ENCODE peak calls at places on chromosomes 7 and 10, in ten cellular contexts. One of them, this sample, is unnamed.

GRCh38 chr7:94250984-94251383 is 143.7 kb upstream of the COL1A2 start:
- DNase-seq in mesendoderm: no peak
- DNase-seq in LHCN-M2: no peak
- DNase-seq in astrocyte of the cerebellum: no peak
- DNase-seq in activated T-helper 1 cell treated with anti-CD3 and anti-CD28 coated beads, Interleukin-2, amount 50 U/mL, for 16 hours: no peak
- DNase-seq in stimulated activated CD4-positive, alpha-beta T cell treated with anti-CD3 and anti-CD28 coated beads, TNF-alpha, amount 100 ng/mL, for 1 hour: no peak
- DNase-seq in activated CD4-positive, alpha-beta T cell treated with anti-CD3 and anti-CD28 coated beads for 24 hours: no peak
- DNase-seq in HEK293T: no peak
- DNase-seq in coronary artery: no peak
- DNase-seq in lower leg skin: no peak
- DNase-seq in this sample: no peak

GRCh38 chr10:51905050-51905449 is 205.7 kb upstream of the CSTF2T start:
- DNase-seq in lower leg skin: no peak
- DNase-seq in mesendoderm: no peak
- DNase-seq in astrocyte of the cerebellum: no peak
- DNase-seq in stimulated activated CD4-positive, alpha-beta T cell treated with anti-CD3 and anti-CD28 coated beads, TNF-alpha, amount 100 ng/mL, for 1 hour: no peak
- DNase-seq in LHCN-M2: no peak
- DNase-seq in activated T-helper 1 cell treated with anti-CD3 and anti-CD28 coated beads, Interleukin-2, amount 50 U/mL, for 16 hours: no peak
- DNase-seq in activated CD4-positive, alpha-beta T cell treated with anti-CD3 and anti-CD28 coated beads for 24 hours: no peak
- DNase-seq in HEK293T: no peak
- DNase-seq in coronary artery: no peak
- DNase-seq in this sample: no peak

GRCh38 chr10:37733822-37734221 is 123.6 kb downstream of the ZNF248 start:
- DNase-seq in activated T-helper 1 cell treated with anti-CD3 and anti-CD28 coated beads, Interleukin-2, amount 50 U/mL, for 16 hours: no peak
- DNase-seq in lower leg skin: no peak
- DNase-seq in activated CD4-positive, alpha-beta T cell treated with anti-CD3 and anti-CD28 coated beads for 24 hours: no peak
- DNase-seq in LHCN-M2: no peak
- DNase-seq in HEK293T: no peak
- DNase-seq in coronary artery: no peak
- DNase-seq in stimulated activated CD4-positive, alpha-beta T cell treated with anti-CD3 and anti-CD28 coated beads, TNF-alpha, amount 100 ng/mL, for 1 hour: no peak
- DNase-seq in mesendoderm: no peak
- DNase-seq in astrocyte of the cerebellum: no peak
- DNase-seq in this sample: no peak

GRCh38 chr7:155345490-155345889 is 47.8 kb downstream of the INSIG1 start:
- DNase-seq in HEK293T: no peak
- DNase-seq in mesendoderm: no peak
- DNase-seq in LHCN-M2: no peak
- DNase-seq in activated CD4-positive, alpha-beta T cell treated with anti-CD3 and anti-CD28 coated beads for 24 hours: no peak
- DNase-seq in lower leg skin: no peak
- DNase-seq in coronary artery: no peak
- DNase-seq in activated T-helper 1 cell treated with anti-CD3 and anti-CD28 coated beads, Interleukin-2, amount 50 U/mL, for 16 hours: no peak
- DNase-seq in astrocyte of the cerebellum: no peak
- DNase-seq in stimulated activated CD4-positive, alpha-beta T cell treated with anti-CD3 and anti-CD28 coated beads, TNF-alpha, amount 100 ng/mL, for 1 hour: no peak
- DNase-seq in this sample: no peak

GRCh38 chr10:71598673-71599072 is 120.9 kb downstream of the C10orf105 start:
- DNase-seq in coronary artery: peak
- DNase-seq in activated T-helper 1 cell treated with anti-CD3 and anti-CD28 coated beads, Interleukin-2, amount 50 U/mL, for 16 hours: no peak
- DNase-seq in HEK293T: no peak
- DNase-seq in activated CD4-positive, alpha-beta T cell treated with anti-CD3 and anti-CD28 coated beads for 24 hours: no peak
- DNase-seq in mesendoderm: no peak
- DNase-seq in astrocyte of the cerebellum: no peak
- DNase-seq in stimulated activated CD4-positive, alpha-beta T cell treated with anti-CD3 and anti-CD28 coated beads, TNF-alpha, amount 100 ng/mL, for 1 hour: no peak
- DNase-seq in lower leg skin: peak
- DNase-seq in LHCN-M2: peak
- DNase-seq in this sample: no peak

GRCh38 chr10:72762042-72762441 is 70.1 kb downstream of the MCU start:
- DNase-seq in coronary artery: no peak
- DNase-seq in stimulated activated CD4-positive, alpha-beta T cell treated with anti-CD3 and anti-CD28 coated beads, TNF-alpha, amount 100 ng/mL, for 1 hour: no peak
- DNase-seq in LHCN-M2: no peak
- DNase-seq in activated CD4-positive, alpha-beta T cell treated with anti-CD3 and anti-CD28 coated beads for 24 hours: no peak
- DNase-seq in astrocyte of the cerebellum: no peak
- DNase-seq in lower leg skin: no peak
- DNase-seq in activated T-helper 1 cell treated with anti-CD3 and anti-CD28 coated beads, Interleukin-2, amount 50 U/mL, for 16 hours: no peak
- DNase-seq in mesendoderm: no peak
- DNase-seq in HEK293T: no peak
- DNase-seq in this sample: no peak

GRCh38 chr7:99365318-99366141 is 9.0 kb upstream of the ARPC1B start:
- DNase-seq in coronary artery: no peak
- DNase-seq in activated CD4-positive, alpha-beta T cell treated with anti-CD3 and anti-CD28 coated beads for 24 hours: no peak
- DNase-seq in mesendoderm: peak
- DNase-seq in HEK293T: peak
- DNase-seq in LHCN-M2: no peak
- DNase-seq in activated T-helper 1 cell treated with anti-CD3 and anti-CD28 coated beads, Interleukin-2, amount 50 U/mL, for 16 hours: peak
- DNase-seq in astrocyte of the cerebellum: no peak
- DNase-seq in stimulated activated CD4-positive, alpha-beta T cell treated with anti-CD3 and anti-CD28 coated beads, TNF-alpha, amount 100 ng/mL, for 1 hour: no peak
- DNase-seq in lower leg skin: no peak
- DNase-seq in this sample: peak

GRCh38 chr7:36844374-36844773 is 120.1 kb upstream of the AOAH start:
- DNase-seq in lower leg skin: no peak
- DNase-seq in activated T-helper 1 cell treated with anti-CD3 and anti-CD28 coated beads, Interleukin-2, amount 50 U/mL, for 16 hours: no peak
- DNase-seq in astrocyte of the cerebellum: no peak
- DNase-seq in mesendoderm: no peak
- DNase-seq in stimulated activated CD4-positive, alpha-beta T cell treated with anti-CD3 and anti-CD28 coated beads, TNF-alpha, amount 100 ng/mL, for 1 hour: no peak
- DNase-seq in coronary artery: no peak
- DNase-seq in activated CD4-positive, alpha-beta T cell treated with anti-CD3 and anti-CD28 coated beads for 24 hours: no peak
- DNase-seq in HEK293T: no peak
- DNase-seq in LHCN-M2: no peak
- DNase-seq in this sample: no peak

GRCh38 chr10:63438506-63439498 is 27.0 kb downstream of the JMJD1C start:
- DNase-seq in activated T-helper 1 cell treated with anti-CD3 and anti-CD28 coated beads, Interleukin-2, amount 50 U/mL, for 16 hours: no peak
- DNase-seq in astrocyte of the cerebellum: no peak
- DNase-seq in mesendoderm: peak
- DNase-seq in activated CD4-positive, alpha-beta T cell treated with anti-CD3 and anti-CD28 coated beads for 24 hours: no peak
- DNase-seq in LHCN-M2: no peak
- DNase-seq in coronary artery: no peak
- DNase-seq in stimulated activated CD4-positive, alpha-beta T cell treated with anti-CD3 and anti-CD28 coated beads, TNF-alpha, amount 100 ng/mL, for 1 hour: no peak
- DNase-seq in HEK293T: peak
- DNase-seq in lower leg skin: no peak
- DNase-seq in this sample: no peak

GRCh38 chr7:84092207-84092606 is 102.4 kb downstream of the SEMA3A start:
- DNase-seq in stimulated activated CD4-positive, alpha-beta T cell treated with anti-CD3 and anti-CD28 coated beads, TNF-alpha, amount 100 ng/mL, for 1 hour: no peak
- DNase-seq in mesendoderm: no peak
- DNase-seq in activated CD4-positive, alpha-beta T cell treated with anti-CD3 and anti-CD28 coated beads for 24 hours: no peak
- DNase-seq in LHCN-M2: no peak
- DNase-seq in coronary artery: no peak
- DNase-seq in astrocyte of the cerebellum: no peak
- DNase-seq in HEK293T: no peak
- DNase-seq in activated T-helper 1 cell treated with anti-CD3 and anti-CD28 coated beads, Interleukin-2, amount 50 U/mL, for 16 hours: no peak
- DNase-seq in lower leg skin: no peak
- DNase-seq in this sample: peak

GRCh38 chr7:155860461-155860839 is 48.2 kb upstream of the SHH start:
- DNase-seq in astrocyte of the cerebellum: no peak
- DNase-seq in mesendoderm: no peak
- DNase-seq in activated CD4-positive, alpha-beta T cell treated with anti-CD3 and anti-CD28 coated beads for 24 hours: no peak
- DNase-seq in lower leg skin: peak
- DNase-seq in LHCN-M2: no peak
- DNase-seq in activated T-helper 1 cell treated with anti-CD3 and anti-CD28 coated beads, Interleukin-2, amount 50 U/mL, for 16 hours: no peak
- DNase-seq in HEK293T: no peak
- DNase-seq in stimulated activated CD4-positive, alpha-beta T cell treated with anti-CD3 and anti-CD28 coated beads, TNF-alpha, amount 100 ng/mL, for 1 hour: no peak
- DNase-seq in coronary artery: peak
- DNase-seq in this sample: no peak

GRCh38 chr7:151756076-151756731 is 120.7 kb downstream of the PRKAG2 start:
- DNase-seq in astrocyte of the cerebellum: no peak
- DNase-seq in activated T-helper 1 cell treated with anti-CD3 and anti-CD28 coated beads, Interleukin-2, amount 50 U/mL, for 16 hours: peak
- DNase-seq in coronary artery: no peak
- DNase-seq in HEK293T: no peak
- DNase-seq in activated CD4-positive, alpha-beta T cell treated with anti-CD3 and anti-CD28 coated beads for 24 hours: no peak
- DNase-seq in lower leg skin: no peak
- DNase-seq in LHCN-M2: peak
- DNase-seq in mesendoderm: no peak
- DNase-seq in stimulated activated CD4-positive, alpha-beta T cell treated with anti-CD3 and anti-CD28 coated beads, TNF-alpha, amount 100 ng/mL, for 1 hour: no peak
- DNase-seq in this sample: peak

GRCh38 chr10:3745582-3745981 is 39.4 kb downstream of the KLF6 start:
- DNase-seq in LHCN-M2: no peak
- DNase-seq in lower leg skin: no peak
- DNase-seq in HEK293T: no peak
- DNase-seq in mesendoderm: no peak
- DNase-seq in coronary artery: no peak
- DNase-seq in activated CD4-positive, alpha-beta T cell treated with anti-CD3 and anti-CD28 coated beads for 24 hours: no peak
- DNase-seq in activated T-helper 1 cell treated with anti-CD3 and anti-CD28 coated beads, Interleukin-2, amount 50 U/mL, for 16 hours: no peak
- DNase-seq in astrocyte of the cerebellum: no peak
- DNase-seq in stimulated activated CD4-positive, alpha-beta T cell treated with anti-CD3 and anti-CD28 coated beads, TNF-alpha, amount 100 ng/mL, for 1 hour: no peak
- DNase-seq in this sample: no peak

This sample was measured in mammary epithelial cell.